ENCODE peak calls at places on chromosomes 5 and 9, in four cellular contexts. B is activated naive CD8-positive, alpha-beta T cell treated with anti-CD3 and anti-CD28 coated beads, Interleukin-2, amount 50 U/mL, for 24 hours; X is DMS79 treated with DMSO at 0.1 percent for 48 hours; M is NAMALWA. K is an unnamed sample.
A peak's percentile ranks its signal among the peaks of the same experiment; 100 is the strongest.

GRCh38 chr5:96155156-96155555 is 193.5 kb upstream of the ELL2 start:
- DNase-seq in M (no peak), X (no peak), B (no peak), K (no peak)

GRCh38 chr5:139788294-139788875 is 7.2 kb upstream of the PSD2 start:
- DNase-seq in M (no peak), B (no peak), X (no peak), K (no peak)

GRCh38 chr5:55096860-55097259 is 5.6 kb upstream of the GZMA start:
- DNase-seq in B (no peak), M (no peak), X (no peak), K (no peak)

GRCh38 chr9:91181541-91181940 is 180.2 kb downstream of the AUH start:
- DNase-seq in M (no peak), B (no peak), X (no peak), K (no peak)

GRCh38 chr5:160651682-160652645 is 200.0 kb downstream of the ATP10B start:
- DNase-seq in X (peak; percentile 13), M (no peak), B (no peak), K (no peak)

GRCh38 chr9:32010322-32010721 is 374.1 kb upstream of the ACO1 start:
- DNase-seq in M (no peak), B (no peak), X (no peak), K (no peak)

GRCh38 chr5:73774924-73775323 is 148.9 kb downstream of the ARHGEF28 start:
- DNase-seq in M (no peak), B (no peak), X (no peak), K (no peak)

GRCh38 chr9:35714123-35714522 is 17.9 kb downstream of the TLN1 start:
- DNase-seq in B (no peak), M (no peak), X (no peak), K (no peak)

GRCh38 chr5:127571732-127572131 is 54.3 kb downstream of the PRRC1 start:
- DNase-seq in X (no peak), B (no peak), M (no peak), K (no peak)

GRCh38 chr9:37229455-37229854 is 109.1 kb downstream of the ZCCHC7 start:
- DNase-seq in M (no peak), X (no peak), B (no peak), K (no peak)

GRCh38 chr5:1779782-1780620 is 19.6 kb downstream of the MRPL36 start:
- DNase-seq in X (no peak), B (no peak), M (no peak), K (no peak)

GRCh38 chr9:14687042-14687719 is 6.1 kb downstream of the ZDHHC21 start:
- DNase-seq in B (no peak), M (no peak), X (no peak), K (peak; percentile 95)